ENCODE peak calls at places on chromosomes 7 and 10, in six cellular contexts. U is C1 segment of cervical spinal cord; N is BJ; I is substantia nigra; A is A172; P is natural killer cell treated with Interleukin-12 subunit alpha and Interleukin-12 subunit beta and Interleukin-15 and Interleukin-18, amount 100 ng/mL, for 72 hours. C is an unnamed sample.

GRCh38 chr7:70420263-70420662 is 711.7 kb upstream of the GALNT17 start:
- DNase-seq in A (no peak), N (no peak), U (no peak), P (no peak), I (no peak), C (no peak)

GRCh38 chr7:130290745-130291144 is 2.2 kb upstream of the CPA4 start:
- DNase-seq in N (no peak), U (no peak), P (no peak), I (no peak), A (peak; percentile 77), C (peak; percentile 68)

GRCh38 chr10:113858541-113858940 is 4.1 kb downstream of the NHLRC2 start:
- DNase-seq in I (no peak), A (no peak), U (no peak), P (no peak), N (no peak), C (peak; percentile 45)

GRCh38 chr7:2732959-2733584 is 45.1 kb downstream of the AMZ1 start:
- DNase-seq in N (no peak), U (peak; percentile 44), P (no peak), I (peak; percentile 38), A (peak; percentile 21), C (peak; percentile 84)

GRCh38 chr7:112143567-112143966 is 62.6 kb downstream of the DOCK4 start:
- DNase-seq in A (peak; percentile 37), U (no peak), P (no peak), N (no peak), I (no peak), C (peak; percentile 95)

GRCh38 chr10:91980319-91980718 is 56.7 kb downstream of the BTAF1 start:
- DNase-seq in U (no peak), N (no peak), I (no peak), P (no peak), A (no peak), C (no peak)

GRCh38 chr10:59944339-59944935 is 38.1 kb upstream of the CCDC6 start:
- DNase-seq in P (no peak), A (no peak), I (no peak), U (no peak), N (no peak), C (no peak)

GRCh38 chr7:25454562-25455031 is 226.3 kb upstream of the NPVF start:
- DNase-seq in P (no peak), N (no peak), U (no peak), A (no peak), I (no peak), C (peak; percentile 87)

GRCh38 chr10:132444877-132445351 is 47.9 kb downstream of the PWWP2B start:
- DNase-seq in N (no peak), I (no peak), U (no peak), A (peak; percentile 46), P (no peak), C (no peak)

GRCh38 chr7:5234852-5235831 is 45.1 kb downstream of the WIPI2 start:
- DNase-seq in I (no peak), A (peak; percentile 51), U (no peak), N (no peak), P (no peak), C (peak; percentile 32)